ENCODE peak calls at places on chromosomes 1 and 21, in nine cellular contexts. One of them, this sample, is unnamed.
A peak's percentile ranks its signal among the peaks of the same experiment; 100 is the strongest.

GRCh38 chr21:35206141-35207125 is 157.3 kb upstream of the RUNX1 start:
- DNase-seq in cardiac muscle cell: no peak
- DNase-seq in heart left ventricle: peak; percentile 45
- DNase-seq in Peyer's patch: peak; percentile 53
- DNase-seq in stomach: peak; percentile 69
- DNase-seq in caudate nucleus: no peak
- DNase-seq in GM23338: no peak
- DNase-seq in CD8-positive, alpha-beta memory T cell: no peak
- DNase-seq in mesenchymal stem cell: no peak
- DNase-seq in this sample: no peak

GRCh38 chr1:18247151-18247550 is 139.6 kb downstream of the IGSF21 start:
- DNase-seq in caudate nucleus: no peak
- DNase-seq in cardiac muscle cell: no peak
- DNase-seq in heart left ventricle: no peak
- DNase-seq in CD8-positive, alpha-beta memory T cell: no peak
- DNase-seq in GM23338: no peak
- DNase-seq in Peyer's patch: no peak
- DNase-seq in stomach: no peak
- DNase-seq in mesenchymal stem cell: no peak
- DNase-seq in this sample: no peak

GRCh38 chr21:34886554-34887385 is 162.3 kb downstream of the RUNX1 start:
- DNase-seq in heart left ventricle: no peak
- DNase-seq in Peyer's patch: peak; percentile 58
- DNase-seq in GM23338: peak; percentile 56
- DNase-seq in CD8-positive, alpha-beta memory T cell: no peak
- DNase-seq in stomach: no peak
- DNase-seq in caudate nucleus: no peak
- DNase-seq in mesenchymal stem cell: peak; percentile 51
- DNase-seq in cardiac muscle cell: peak; percentile 52
- DNase-seq in this sample: no peak

GRCh38 chr1:205458777-205459566 is 3.1 kb upstream of the BLACAT1 start:
- DNase-seq in caudate nucleus: no peak
- DNase-seq in heart left ventricle: no peak
- DNase-seq in cardiac muscle cell: peak; percentile 80
- DNase-seq in mesenchymal stem cell: peak; percentile 62
- DNase-seq in GM23338: peak; percentile 85
- DNase-seq in stomach: no peak
- DNase-seq in CD8-positive, alpha-beta memory T cell: no peak
- DNase-seq in Peyer's patch: no peak
- DNase-seq in this sample: no peak

GRCh38 chr1:17207046-17207445 is 2.1 kb downstream of the PADI1 start:
- DNase-seq in caudate nucleus: peak; percentile 1
- DNase-seq in cardiac muscle cell: no peak
- DNase-seq in CD8-positive, alpha-beta memory T cell: no peak
- DNase-seq in stomach: peak; percentile 42
- DNase-seq in GM23338: no peak
- DNase-seq in heart left ventricle: no peak
- DNase-seq in mesenchymal stem cell: peak; percentile 25
- DNase-seq in Peyer's patch: peak; percentile 80
- DNase-seq in this sample: no peak

GRCh38 chr21:35578831-35579470 is 481.4 kb downstream of the SETD4 start:
- DNase-seq in stomach: no peak
- DNase-seq in heart left ventricle: no peak
- DNase-seq in mesenchymal stem cell: peak; percentile 50
- DNase-seq in caudate nucleus: no peak
- DNase-seq in GM23338: no peak
- DNase-seq in cardiac muscle cell: peak; percentile 27
- DNase-seq in Peyer's patch: no peak
- DNase-seq in CD8-positive, alpha-beta memory T cell: no peak
- DNase-seq in this sample: no peak

GRCh38 chr1:156387899-156388813 is 19.1 kb downstream of the RHBG start:
- DNase-seq in heart left ventricle: no peak
- DNase-seq in GM23338: peak; percentile 75
- DNase-seq in caudate nucleus: peak; percentile 92
- DNase-seq in mesenchymal stem cell: no peak
- DNase-seq in Peyer's patch: no peak
- DNase-seq in CD8-positive, alpha-beta memory T cell: no peak
- DNase-seq in cardiac muscle cell: peak; percentile 8
- DNase-seq in stomach: no peak
- DNase-seq in this sample: peak; percentile 89

GRCh38 chr1:237042892-237043576 is 1.1 kb downstream of the RYR2 start:
- DNase-seq in Peyer's patch: no peak
- DNase-seq in GM23338: peak; percentile 60
- DNase-seq in stomach: no peak
- DNase-seq in cardiac muscle cell: peak; percentile 7
- DNase-seq in caudate nucleus: no peak
- DNase-seq in mesenchymal stem cell: peak; percentile 1
- DNase-seq in CD8-positive, alpha-beta memory T cell: no peak
- DNase-seq in heart left ventricle: peak; percentile 74
- DNase-seq in this sample: no peak

DNA sequence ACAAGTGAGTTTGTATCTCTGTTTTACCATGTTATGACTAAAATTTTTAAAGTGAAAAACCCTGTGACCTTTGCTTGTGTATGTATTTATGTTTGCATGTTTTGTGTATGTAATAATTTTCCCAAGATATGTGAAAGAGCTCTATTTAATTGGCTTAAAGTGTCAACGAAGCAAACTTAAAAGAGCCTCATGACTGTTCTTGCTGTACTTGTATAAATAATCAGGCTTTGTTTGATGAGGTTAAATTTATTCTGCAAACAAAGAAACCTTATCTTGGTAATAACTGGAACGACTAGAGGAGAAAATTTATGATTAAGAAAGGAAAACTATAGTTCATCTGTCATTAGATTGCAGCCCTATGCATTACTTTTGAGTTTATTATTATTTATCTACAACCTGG is 6.6 kb downstream of the GBP7 start:
- DNase-seq in Peyer's patch: no peak
- DNase-seq in GM23338: no peak
- DNase-seq in cardiac muscle cell: no peak
- DNase-seq in mesenchymal stem cell: no peak
- DNase-seq in stomach: no peak
- DNase-seq in heart left ventricle: no peak
- DNase-seq in caudate nucleus: no peak
- DNase-seq in CD8-positive, alpha-beta memory T cell: no peak
- DNase-seq in this sample: no peak
- H3K27ac ChIP-seq in Peyer's patch: no peak overlapping the region
- H3K27ac ChIP-seq in GM23338: no peak overlapping the region
- H3K27ac ChIP-seq in cardiac muscle cell: no peak overlapping the region
- H3K27ac ChIP-seq in mesenchymal stem cell: no peak overlapping the region
- H3K27ac ChIP-seq in stomach: no peak overlapping the region
- H3K27ac ChIP-seq in heart left ventricle: no peak overlapping the region
- H3K27ac ChIP-seq in caudate nucleus: no peak overlapping the region
- H3K27ac ChIP-seq in CD8-positive, alpha-beta memory T cell: no peak overlapping the region
- H3K27ac ChIP-seq in this sample: no peak overlapping the region

GRCh38 chr1:96536576-96536975 is 185.0 kb upstream of the PTBP2 start:
- DNase-seq in GM23338: no peak
- DNase-seq in stomach: no peak
- DNase-seq in Peyer's patch: no peak
- DNase-seq in cardiac muscle cell: no peak
- DNase-seq in CD8-positive, alpha-beta memory T cell: no peak
- DNase-seq in mesenchymal stem cell: peak; percentile 36
- DNase-seq in caudate nucleus: no peak
- DNase-seq in heart left ventricle: no peak
- DNase-seq in this sample: no peak
- H3K27ac ChIP-seq in GM23338: no peak overlapping the region
- H3K27ac ChIP-seq in stomach: no peak overlapping the region
- H3K27ac ChIP-seq in Peyer's patch: peak overlapping the region; percentile 85
- H3K27ac ChIP-seq in cardiac muscle cell: no peak overlapping the region
- H3K27ac ChIP-seq in CD8-positive, alpha-beta memory T cell: no peak overlapping the region
- H3K27ac ChIP-seq in mesenchymal stem cell: no peak overlapping the region
- H3K27ac ChIP-seq in caudate nucleus: no peak overlapping the region
- H3K27ac ChIP-seq in heart left ventricle: no peak overlapping the region
- H3K27ac ChIP-seq in this sample: no peak overlapping the region

DNA sequence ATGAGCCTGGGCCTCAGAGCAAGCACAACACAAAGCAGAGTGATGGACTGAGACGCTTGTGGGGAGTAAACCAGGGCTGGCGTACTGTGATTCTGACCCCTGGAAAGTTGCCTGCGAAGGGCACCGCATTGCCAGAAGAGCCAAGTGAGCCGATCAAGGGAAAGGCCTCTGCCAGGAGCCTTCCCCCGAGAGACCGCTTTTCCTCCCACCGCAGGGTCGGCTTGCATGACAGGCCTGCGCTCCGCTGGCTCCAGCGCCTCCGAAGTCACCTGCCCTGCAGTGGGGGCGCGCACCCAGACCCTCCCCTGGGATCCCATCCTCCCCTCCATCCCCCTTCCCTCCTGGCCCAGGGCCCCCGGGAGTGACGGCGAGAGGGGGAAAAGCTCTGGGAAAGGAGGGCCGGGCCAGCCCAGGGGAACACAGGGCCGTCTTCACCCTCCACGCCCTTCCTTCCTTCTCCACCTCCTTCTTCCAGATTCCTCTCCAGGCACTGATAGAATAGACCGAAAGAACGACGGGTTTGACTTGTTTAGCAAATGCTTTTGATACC is 165.0 kb downstream of the TRIM33 start:
- DNase-seq in caudate nucleus: no peak
- DNase-seq in heart left ventricle: peak; percentile 43
- DNase-seq in cardiac muscle cell: peak; percentile 46
- DNase-seq in Peyer's patch: no peak
- DNase-seq in CD8-positive, alpha-beta memory T cell: no peak
- DNase-seq in stomach: no peak
- DNase-seq in GM23338: peak; percentile 67
- DNase-seq in mesenchymal stem cell: no peak
- DNase-seq in this sample: no peak
- H3K27ac ChIP-seq in caudate nucleus: peak overlapping the region; percentile 75
- H3K27ac ChIP-seq in heart left ventricle: peak overlapping the region; percentile 73
- H3K27ac ChIP-seq in cardiac muscle cell: no peak overlapping the region
- H3K27ac ChIP-seq in Peyer's patch: peak overlapping the region; percentile 67
- H3K27ac ChIP-seq in CD8-positive, alpha-beta memory T cell: no peak overlapping the region
- H3K27ac ChIP-seq in stomach: peak overlapping the region; percentile 68
- H3K27ac ChIP-seq in GM23338: no peak overlapping the region
- H3K27ac ChIP-seq in mesenchymal stem cell: no peak overlapping the region
- H3K27ac ChIP-seq in this sample: peak overlapping the region; percentile 75

DNA sequence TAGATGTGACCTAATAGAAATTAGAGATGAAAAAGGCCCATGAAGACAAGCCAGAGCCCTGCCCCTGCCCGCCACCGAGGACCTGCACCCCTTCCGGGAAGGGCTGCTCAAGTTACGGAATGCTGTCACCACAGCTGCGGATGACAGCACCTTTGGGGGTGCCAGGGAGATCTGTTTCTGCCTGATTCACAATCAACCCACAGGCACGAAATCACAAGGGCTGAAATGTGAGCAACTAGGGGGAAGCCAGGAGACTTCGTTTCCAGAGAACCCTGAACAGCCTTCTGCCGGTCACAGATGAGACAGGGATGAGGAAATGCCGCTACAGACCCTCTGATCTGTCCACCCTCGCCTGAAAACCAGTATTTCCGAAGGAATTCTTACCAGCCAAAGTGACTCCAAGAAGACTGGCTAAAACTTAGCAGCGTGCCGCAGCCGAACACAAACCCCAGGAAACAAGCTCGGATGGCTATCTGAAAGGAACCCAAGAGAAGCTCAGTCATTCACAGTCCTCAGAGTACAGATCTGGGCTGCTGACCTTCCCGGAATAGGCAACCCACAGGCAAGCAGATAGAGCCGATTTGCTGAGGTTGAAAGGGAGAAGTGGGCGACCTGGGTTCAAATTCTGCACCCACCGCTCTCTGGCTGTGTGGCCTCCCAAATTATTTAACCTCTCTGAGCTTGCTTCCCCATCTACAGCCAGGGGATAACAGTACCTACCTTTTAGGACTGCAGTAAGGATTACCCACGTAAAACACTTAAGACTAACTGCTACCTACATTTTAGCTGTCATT is 1.1 kb downstream of the ICMT start:
- DNase-seq in cardiac muscle cell: no peak
- DNase-seq in CD8-positive, alpha-beta memory T cell: no peak
- DNase-seq in Peyer's patch: no peak
- DNase-seq in caudate nucleus: peak; percentile 17
- DNase-seq in GM23338: peak; percentile 5
- DNase-seq in heart left ventricle: no peak
- DNase-seq in stomach: no peak
- DNase-seq in mesenchymal stem cell: peak; percentile 17
- DNase-seq in this sample: no peak
- H3K27ac ChIP-seq in cardiac muscle cell: no peak overlapping the region
- H3K27ac ChIP-seq in CD8-positive, alpha-beta memory T cell: peak overlapping the region; percentile 45
- H3K27ac ChIP-seq in Peyer's patch: peak overlapping the region; percentile 75
- H3K27ac ChIP-seq in caudate nucleus: peak overlapping the region; percentile 31
- H3K27ac ChIP-seq in GM23338: no peak overlapping the region
- H3K27ac ChIP-seq in heart left ventricle: peak overlapping the region; percentile 75
- H3K27ac ChIP-seq in stomach: peak overlapping the region; percentile 37
- H3K27ac ChIP-seq in mesenchymal stem cell: peak overlapping the region; percentile 30
- H3K27ac ChIP-seq in this sample: no peak overlapping the region

GRCh38 chr1:61174060-61174788 is 91.9 kb downstream of the NFIA start:
- DNase-seq in caudate nucleus: no peak
- DNase-seq in Peyer's patch: no peak
- DNase-seq in stomach: no peak
- DNase-seq in cardiac muscle cell: no peak
- DNase-seq in mesenchymal stem cell: no peak
- DNase-seq in heart left ventricle: no peak
- DNase-seq in CD8-positive, alpha-beta memory T cell: no peak
- DNase-seq in GM23338: no peak
- DNase-seq in this sample: no peak
- H3K27ac ChIP-seq in caudate nucleus: no peak overlapping the region
- H3K27ac ChIP-seq in Peyer's patch: no peak overlapping the region
- H3K27ac ChIP-seq in stomach: no peak overlapping the region
- H3K27ac ChIP-seq in cardiac muscle cell: no peak overlapping the region
- H3K27ac ChIP-seq in mesenchymal stem cell: no peak overlapping the region
- H3K27ac ChIP-seq in heart left ventricle: no peak overlapping the region
- H3K27ac ChIP-seq in CD8-positive, alpha-beta memory T cell: no peak overlapping the region
- H3K27ac ChIP-seq in GM23338: no peak overlapping the region
- H3K27ac ChIP-seq in this sample: no peak overlapping the region

DNA sequence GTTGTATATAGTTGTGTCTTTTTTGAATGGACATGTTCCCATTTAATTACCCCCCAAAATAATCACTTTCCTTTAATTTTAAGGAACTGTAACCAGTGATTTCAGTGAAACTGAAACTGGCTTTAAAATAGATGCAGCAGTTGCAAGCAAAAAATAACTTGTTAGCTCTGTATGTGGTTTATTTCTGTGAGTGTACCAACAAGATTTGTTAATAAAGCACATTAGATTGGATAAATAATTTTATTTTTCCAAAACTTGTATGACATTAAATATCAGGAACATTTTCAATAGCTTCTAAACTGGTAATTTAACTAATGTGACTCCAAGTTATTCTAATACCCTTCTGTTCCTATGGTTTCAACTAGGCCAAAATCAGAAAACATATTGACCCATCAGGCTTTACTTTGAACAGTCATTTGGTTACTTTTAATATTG is 184.3 kb upstream of the CACYBP start:
- DNase-seq in heart left ventricle: no peak
- DNase-seq in stomach: no peak
- DNase-seq in cardiac muscle cell: no peak
- DNase-seq in CD8-positive, alpha-beta memory T cell: no peak
- DNase-seq in Peyer's patch: no peak
- DNase-seq in mesenchymal stem cell: no peak
- DNase-seq in caudate nucleus: no peak
- DNase-seq in GM23338: no peak
- DNase-seq in this sample: no peak
- H3K27ac ChIP-seq in heart left ventricle: no peak overlapping the region
- H3K27ac ChIP-seq in stomach: no peak overlapping the region
- H3K27ac ChIP-seq in cardiac muscle cell: no peak overlapping the region
- H3K27ac ChIP-seq in CD8-positive, alpha-beta memory T cell: no peak overlapping the region
- H3K27ac ChIP-seq in Peyer's patch: no peak overlapping the region
- H3K27ac ChIP-seq in mesenchymal stem cell: no peak overlapping the region
- H3K27ac ChIP-seq in caudate nucleus: no peak overlapping the region
- H3K27ac ChIP-seq in GM23338: no peak overlapping the region
- H3K27ac ChIP-seq in this sample: no peak overlapping the region